ENCODE peak calls at places on chromosomes 13 and 19, in seven cellular contexts. P, B, S, X, L, T and O are unnamed samples.

GRCh38 chr19:30719189-30719990 is 347.2 kb downstream of the ZNF536 start:
- DNase-seq in S (peak; percentile 23), P (no peak), B (no peak), X (no peak), T (no peak), L (no peak), O (peak; percentile 60)

GRCh38 chr13:99821741-99822140 is 149.8 kb downstream of the ZIC5 start:
- DNase-seq in T (no peak), L (no peak), S (no peak), X (no peak), B (no peak), P (no peak), O (no peak)

GRCh38 chr13:31418186-31418585 is 218.4 kb downstream of the B3GLCT start:
- DNase-seq in T (no peak), P (no peak), X (no peak), S (no peak), B (no peak), L (no peak), O (no peak)

GRCh38 chr19:46859637-46860124 is 1.1 kb upstream of the ARHGAP35 start:
- DNase-seq in S (no peak), X (no peak), T (no peak), P (no peak), B (no peak), L (no peak), O (peak; percentile 62)

GRCh38 chr19:1998712-1999708 is 16.5 kb downstream of the BTBD2 start:
- DNase-seq in S (no peak), X (no peak), P (no peak), B (no peak), L (no peak), T (no peak), O (no peak)

GRCh38 chr19:3095375-3096191 is 1.4 kb downstream of the GNA11 start:
- DNase-seq in X (peak; percentile 78), L (no peak), S (peak; percentile 33), P (peak; percentile 69), B (no peak), T (peak; percentile 82), O (peak; percentile 50)

GRCh38 chr19:48192750-48193149 is 22.3 kb downstream of the ZSWIM9 start:
- DNase-seq in X (no peak), T (no peak), L (no peak), B (no peak), S (no peak), P (no peak), O (no peak)

GRCh38 chr19:55472463-55472862 is 4.0 kb upstream of the ZNF628 start:
- DNase-seq in P (no peak), T (no peak), L (peak; percentile 96), X (no peak), S (peak; percentile 74), B (peak; percentile 39), O (no peak)

GRCh38 chr19:44878119-44878865 is 12.8 kb upstream of the TOMM40 start:
- DNase-seq in P (no peak), S (no peak), T (no peak), B (no peak), X (no peak), L (no peak), O (no peak)

GRCh38 chr19:38702278-38702677 is 42.0 kb downstream of the CAPN12 start:
- DNase-seq in T (no peak), B (no peak), L (no peak), X (no peak), S (no peak), P (no peak), O (no peak)

GRCh38 chr19:32691952-32692726 is 518 bp downstream of the NUDT19 start:
- DNase-seq in S (peak; percentile 81), P (peak; percentile 63), X (no peak), T (peak; percentile 56), B (peak; percentile 38), L (no peak), O (peak; percentile 66)

GRCh38 chr13:27830010-27830409 is 37.7 kb downstream of the GSX1 start:
- DNase-seq in T (peak; percentile 68), S (peak; percentile 34), X (peak; percentile 26), B (no peak), P (peak; percentile 61), L (peak; percentile 32), O (peak; percentile 71)

GRCh38 chr19:45496349-45496953 is 396 bp downstream of the RTN2 start:
- DNase-seq in P (peak; percentile 51), X (no peak), L (no peak), S (no peak), T (peak; percentile 46), B (no peak), O (no peak)

GRCh38 chr13:84400711-84401110 is 518.4 kb upstream of the SLITRK1 start:
- DNase-seq in T (no peak), P (no peak), X (no peak), B (peak; percentile 76), L (no peak), S (peak; percentile 94), O (no peak)

GRCh38 chr19:56839665-56840451 is 668 bp downstream of the PEG3 start:
- DNase-seq in L (no peak), P (no peak), X (no peak), S (peak; percentile 9), T (no peak), B (peak; percentile 69), O (peak; percentile 78)

GRCh38 chr13:23469901-23470525 is 36.5 kb upstream of the SACS start:
- DNase-seq in X (no peak), P (no peak), B (no peak), T (no peak), L (no peak), S (no peak), O (no peak)

GRCh38 chr13:67932991-67933390 is 702.9 kb upstream of the PCDH9 start:
- DNase-seq in P (no peak), T (no peak), S (no peak), B (no peak), X (no peak), L (no peak), O (no peak)

GRCh38 chr13:84655677-84656076 is 773.4 kb upstream of the SLITRK1 start:
- DNase-seq in S (no peak), P (no peak), T (no peak), L (no peak), X (no peak), B (no peak), O (no peak)

GRCh38 chr19:46181386-46181774 is 33.3 kb downstream of the IGFL2 start:
- DNase-seq in X (no peak), S (peak; percentile 37), B (peak; percentile 36), L (no peak), P (no peak), T (no peak), O (no peak)

GRCh38 chr13:59337070-59337469 is 826.7 kb downstream of the DIAPH3 start:
- DNase-seq in L (no peak), P (no peak), X (no peak), B (no peak), T (no peak), S (no peak), O (no peak)

GRCh38 chr13:95025116-95025515 is 276.1 kb downstream of the ABCC4 start:
- DNase-seq in P (no peak), X (no peak), L (no peak), B (no peak), T (no peak), S (no peak), O (no peak)

GRCh38 chr19:48663667-48664066 is 9.2 kb downstream of the NTN5 start:
- DNase-seq in P (no peak), T (no peak), L (no peak), X (no peak), S (no peak), B (no peak), O (no peak)

GRCh38 chr19:33390120-33390907 is 16.8 kb downstream of the CEBPG start:
- DNase-seq in B (no peak), T (no peak), X (no peak), L (no peak), P (peak; percentile 10), S (peak; percentile 12), O (peak; percentile 45)

GRCh38 chr19:32876919-32877285 is 7.3 kb upstream of the SLC7A9 start:
- DNase-seq in B (peak; percentile 6), T (no peak), S (peak; percentile 7), P (no peak), L (no peak), X (no peak), O (peak; percentile 42)

GRCh38 chr19:45469835-45470146 is 2.0 kb downstream of the FOSB start:
- DNase-seq in B (peak; percentile 79), X (no peak), T (no peak), L (no peak), S (no peak), P (peak; percentile 67), O (peak; percentile 93)

GRCh38 chr19:39913682-39914333 is 20.6 kb downstream of the FCGBP start:
- DNase-seq in S (no peak), T (no peak), X (no peak), L (no peak), P (no peak), B (no peak), O (peak; percentile 77)

GRCh38 chr13:42964681-42965305 is 27.2 kb downstream of the EPSTI1 start:
- DNase-seq in P (no peak), B (no peak), S (no peak), L (no peak), T (no peak), X (no peak), O (no peak)

GRCh38 chr13:66689628-66690027 is 540.5 kb downstream of the PCDH9 start:
- DNase-seq in L (no peak), S (peak; percentile 47), B (no peak), P (no peak), X (no peak), T (no peak), O (no peak)

GRCh38 chr13:46633416-46633815 is 80.4 kb downstream of the LRCH1 start:
- DNase-seq in S (peak; percentile 48), X (no peak), B (no peak), T (no peak), P (no peak), L (no peak), O (no peak)